ENCODE peak calls at places on chromosome 6, in ten cellular contexts. I is esophagus muscularis mucosa, W is Panc1, P is SK-N-SH, E is endothelial cell of umbilical vein, B is K562, Y is breast epithelium, O is HCT116, C is suprapubic skin, S is stomach. D is an unnamed sample.

GRCh38 chr6:62283828-62284411 is 2.1 kb downstream of the KHDRBS2 start:
- DNase-seq in I (no peak), W (peak; percentile 20), P (peak; percentile 23), E (no peak), B (no peak), Y (no peak), O (peak; percentile 7), C (no peak), S (no peak), D (no peak)

GRCh38 chr6:161215193-161215592 is 58.7 kb downstream of the AGPAT4 start:
- DNase-seq in I (no peak), W (peak; percentile 84), P (no peak), E (peak; percentile 16), B (no peak), Y (no peak), O (no peak), C (no peak), S (no peak), D (no peak)

GRCh38 chr6:27076116-27076515 is 171.4 kb upstream of the PRSS16 start:
- DNase-seq in I (no peak), W (no peak), P (no peak), E (no peak), B (no peak), Y (no peak), O (no peak), C (no peak), S (no peak), D (no peak)

GRCh38 chr6:129785756-129786135 is 75.4 kb downstream of the TMEM244 start:
- DNase-seq in I (peak; percentile 45), W (no peak), P (no peak), E (no peak), B (no peak), Y (no peak), O (no peak), C (no peak), S (no peak), D (no peak)

GRCh38 chr6:124798942-124799496 is 163.2 kb upstream of the RNF217 start:
- DNase-seq in I (no peak), W (no peak), P (no peak), E (no peak), B (no peak), Y (no peak), O (no peak), C (no peak), S (no peak), D (no peak)

GRCh38 chr6:96812077-96812703 is 25.1 kb downstream of the GPR63 start:
- DNase-seq in I (no peak), W (no peak), P (no peak), E (no peak), B (no peak), Y (no peak), O (no peak), C (no peak), S (no peak), D (no peak)

GRCh38 chr6:161273356-161273751 is 507 bp downstream of the AGPAT4 start:
- DNase-seq in I (peak; percentile 91), W (no peak), P (peak; percentile 62), E (peak; percentile 61), B (peak; percentile 37), Y (no peak), O (peak; percentile 7), C (peak; percentile 71), S (no peak), D (no peak)

GRCh38 chr6:75437451-75438185 is 56.0 kb downstream of the FILIP1 start:
- DNase-seq in I (no peak), W (no peak), P (no peak), E (no peak), B (no peak), Y (no peak), O (no peak), C (no peak), S (no peak), D (no peak)

GRCh38 chr6:170245233-170245992 is 45.5 kb downstream of the DLL1 start:
- DNase-seq in I (no peak), W (no peak), P (no peak), E (no peak), B (no peak), Y (no peak), O (no peak), C (no peak), S (no peak), D (no peak)

GRCh38 chr6:144559865-144560603 is 274.9 kb downstream of the UTRN start:
- DNase-seq in I (no peak), W (no peak), P (peak; percentile 21), E (peak; percentile 65), B (no peak), Y (no peak), O (no peak), C (no peak), S (no peak), D (no peak)

GRCh38 chr6:37047933-37048850 is 42.7 kb downstream of the FGD2 start:
- DNase-seq in I (no peak), W (no peak), P (no peak), E (no peak), B (no peak), Y (no peak), O (no peak), C (no peak), S (no peak), D (no peak)

GRCh38 chr6:145798530-145798929 is 16.1 kb downstream of the FBXO30 start:
- DNase-seq in I (no peak), W (no peak), P (no peak), E (peak; percentile 35), B (no peak), Y (no peak), O (no peak), C (no peak), S (no peak), D (no peak)

GRCh38 chr6:304833-305370 is 12.6 kb downstream of the DUSP22 start:
- DNase-seq in I (no peak), W (no peak), P (no peak), E (no peak), B (no peak), Y (no peak), O (no peak), C (peak; percentile 46), S (no peak), D (no peak)

GRCh38 chr6:95292011-95292410 is 285.3 kb upstream of the MANEA start:
- DNase-seq in I (no peak), W (no peak), P (no peak), E (no peak), B (no peak), Y (no peak), O (no peak), C (no peak), S (no peak), D (no peak)

GRCh38 chr6:112321882-112322508 is 25.1 kb upstream of the RFPL4B start:
- DNase-seq in I (no peak), W (no peak), P (no peak), E (peak; percentile 21), B (no peak), Y (no peak), O (no peak), C (no peak), S (no peak), D (no peak)

GRCh38 chr6:10416516-10416862 is 1.6 kb upstream of the TFAP2A start:
- DNase-seq in I (no peak), W (no peak), P (no peak), E (no peak), B (no peak), Y (no peak), O (no peak), C (no peak), S (no peak), D (no peak)
- H3K4me3 ChIP-seq in I (no peak overlapping the region), W (peak overlapping the region; percentile 96), P (no peak overlapping the region), E (no peak overlapping the region), B (no peak overlapping the region), Y (peak overlapping the region; percentile 95), O (no peak overlapping the region), C (peak overlapping the region; percentile 83), S (peak overlapping the region; percentile 38), D (peak overlapping the region; percentile 81)

DNA sequence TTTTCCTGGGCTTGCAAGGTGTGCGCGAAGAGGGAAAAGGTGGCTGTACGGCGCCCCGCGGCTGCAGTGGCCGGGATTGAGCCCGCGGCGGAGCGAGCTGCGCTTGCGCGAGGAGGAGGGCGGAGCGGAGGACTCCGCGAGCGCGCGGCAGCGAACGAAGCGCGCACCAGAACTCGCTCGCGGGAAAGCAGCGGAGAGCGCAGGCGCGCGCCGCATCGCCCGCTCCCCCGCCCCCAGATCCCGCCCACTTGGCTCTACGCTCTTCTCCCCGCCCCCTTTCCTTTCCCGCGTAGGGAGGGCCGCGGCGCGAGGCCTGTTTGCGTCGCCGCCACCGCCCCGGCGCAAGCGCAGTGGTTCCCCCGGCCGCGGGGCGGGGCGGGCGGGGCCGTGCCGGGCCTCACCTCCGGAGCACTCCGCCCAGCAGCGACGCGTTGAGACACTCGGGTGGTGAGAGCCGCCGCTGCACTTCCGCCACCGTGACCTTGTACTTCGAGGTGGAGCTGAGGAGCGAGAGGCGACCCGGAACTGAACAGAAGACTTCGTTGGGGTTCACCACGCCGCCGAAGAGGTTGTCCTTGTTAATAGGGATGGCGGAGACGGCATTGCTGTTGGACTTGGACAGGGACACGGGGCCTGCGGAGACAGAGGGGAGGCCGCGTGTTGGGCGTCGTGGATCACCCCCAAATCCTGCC is 10.6 kb downstream of the TFAP2A start:
- DNase-seq in I (peak; percentile 93), W (no peak), P (peak; percentile 99), E (peak; percentile 90), B (peak; percentile 99), Y (peak; percentile 96), O (peak; percentile 92), C (peak; percentile 94), S (peak; percentile 91), D (peak; percentile 92)
- TF ChIP-seq POLR2AphosphoS5 in I (peak; percentile 65), W (peak; percentile 87), P (peak; percentile 15), E (no peak), B (peak; percentile 91), Y (peak; percentile 75), O (peak; percentile 84), C (peak; percentile 14), S (peak; percentile 34), D (no peak)

DNA sequence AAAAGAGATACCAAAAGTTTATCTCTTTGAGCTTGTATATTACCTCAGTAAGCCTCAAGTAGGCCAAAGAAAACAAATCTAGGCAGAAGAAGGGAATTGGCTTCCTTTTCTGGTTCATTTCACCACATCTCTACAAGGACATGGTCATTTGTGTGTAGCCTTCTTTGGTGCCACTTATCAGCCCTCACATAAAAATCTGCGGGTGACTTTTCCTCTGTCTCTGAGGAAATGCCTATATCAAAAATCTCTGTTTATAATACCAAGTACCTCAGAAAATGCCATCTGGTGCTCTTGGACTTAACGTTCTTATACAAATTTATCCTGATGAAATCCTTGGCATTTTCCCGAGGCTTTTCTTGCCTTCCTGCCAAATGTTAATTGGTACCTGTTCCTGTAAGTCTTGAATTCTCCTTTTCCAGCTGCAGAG is 190.9 kb upstream of the PREP start:
- DNase-seq in I (no peak), W (no peak), P (no peak), E (no peak), B (no peak), Y (no peak), O (no peak), C (no peak), S (no peak), D (no peak)
- H3K4me1 ChIP-seq in I (peaks cover 52% of the 10 kb centered on the region), W (peaks cover 16% of the 10 kb centered on the region), P (no peaks in the 10 kb centered on the region), E (no peaks in the 10 kb centered on the region), B (no peaks in the 10 kb centered on the region), Y (no peaks in the 10 kb centered on the region), O (peaks cover 28% of the 10 kb centered on the region), C (peaks cover 42% of the 10 kb centered on the region), S (peaks cover 8% of the 10 kb centered on the region), D (peaks cover 31% of the 10 kb centered on the region)

GRCh38 chr6:30211899-30212298 is 1.3 kb downstream of the TRIM26 start:
- DNase-seq in I (no peak), W (no peak), P (no peak), E (no peak), B (no peak), Y (no peak), O (no peak), C (no peak), S (no peak), D (no peak)
- H3K4me3 ChIP-seq in I (peak overlapping the region; percentile 99), W (peak overlapping the region; percentile 95), P (peak overlapping the region; percentile 86), E (no peak overlapping the region), B (no peak overlapping the region), Y (peak overlapping the region; percentile 93), O (peak overlapping the region; percentile 85), C (peak overlapping the region; percentile 95), S (peak overlapping the region; percentile 70), D (peak overlapping the region; percentile 92)